ENCODE peak calls at places on chromosome 9, in six cellular contexts. One of them, this sample, is unnamed.

GRCh38 chr9:83061036-83061435 is 1.9 kb downstream of the RASEF start:
- DNase-seq in NCI-H1417: peak; percentile 71
- DNase-seq in iPS-NIHi11: no peak
- DNase-seq in GM03348: no peak
- DNase-seq in stimulated activated CD8-positive, alpha-beta memory T cell treated with anti-CD3 and anti-CD28 coated beads, Interleukin-15, amount 100 ng/mL, for 4 hours: no peak
- DNase-seq in NCI-H1436: no peak
- DNase-seq in this sample: no peak

GRCh38 chr9:26706223-26706622 is 186.4 kb downstream of the CAAP1 start:
- DNase-seq in NCI-H1436: no peak
- DNase-seq in iPS-NIHi11: no peak
- DNase-seq in stimulated activated CD8-positive, alpha-beta memory T cell treated with anti-CD3 and anti-CD28 coated beads, Interleukin-15, amount 100 ng/mL, for 4 hours: no peak
- DNase-seq in NCI-H1417: no peak
- DNase-seq in GM03348: no peak
- DNase-seq in this sample: no peak

GRCh38 chr9:76109953-76110352 is 219.5 kb downstream of the PCSK5 start:
- DNase-seq in iPS-NIHi11: peak; percentile 9
- DNase-seq in NCI-H1417: no peak
- DNase-seq in stimulated activated CD8-positive, alpha-beta memory T cell treated with anti-CD3 and anti-CD28 coated beads, Interleukin-15, amount 100 ng/mL, for 4 hours: no peak
- DNase-seq in GM03348: no peak
- DNase-seq in NCI-H1436: no peak
- DNase-seq in this sample: no peak

GRCh38 chr9:33453286-33453882 is 6.0 kb upstream of the AQP3 start:
- DNase-seq in iPS-NIHi11: no peak
- DNase-seq in NCI-H1436: no peak
- DNase-seq in GM03348: no peak
- DNase-seq in stimulated activated CD8-positive, alpha-beta memory T cell treated with anti-CD3 and anti-CD28 coated beads, Interleukin-15, amount 100 ng/mL, for 4 hours: no peak
- DNase-seq in NCI-H1417: no peak
- DNase-seq in this sample: no peak

GRCh38 chr9:70110194-70111041 is 66.8 kb downstream of the MAMDC2 start:
- DNase-seq in NCI-H1417: peak; percentile 95
- DNase-seq in GM03348: no peak
- DNase-seq in NCI-H1436: no peak
- DNase-seq in stimulated activated CD8-positive, alpha-beta memory T cell treated with anti-CD3 and anti-CD28 coated beads, Interleukin-15, amount 100 ng/mL, for 4 hours: no peak
- DNase-seq in iPS-NIHi11: no peak
- DNase-seq in this sample: no peak

GRCh38 chr9:126494746-126495145 is 119.0 kb upstream of the LMX1B start:
- DNase-seq in GM03348: no peak
- DNase-seq in stimulated activated CD8-positive, alpha-beta memory T cell treated with anti-CD3 and anti-CD28 coated beads, Interleukin-15, amount 100 ng/mL, for 4 hours: no peak
- DNase-seq in NCI-H1417: no peak
- DNase-seq in iPS-NIHi11: no peak
- DNase-seq in NCI-H1436: no peak
- DNase-seq in this sample: no peak

GRCh38 chr9:89969881-89970639 is 365.2 kb downstream of the GADD45G start:
- DNase-seq in stimulated activated CD8-positive, alpha-beta memory T cell treated with anti-CD3 and anti-CD28 coated beads, Interleukin-15, amount 100 ng/mL, for 4 hours: no peak
- DNase-seq in GM03348: no peak
- DNase-seq in NCI-H1417: no peak
- DNase-seq in iPS-NIHi11: no peak
- DNase-seq in NCI-H1436: no peak
- DNase-seq in this sample: no peak

GRCh38 chr9:127801955-127802575 is 617 bp upstream of the FPGS start:
- DNase-seq in GM03348: peak; percentile 13
- DNase-seq in stimulated activated CD8-positive, alpha-beta memory T cell treated with anti-CD3 and anti-CD28 coated beads, Interleukin-15, amount 100 ng/mL, for 4 hours: no peak
- DNase-seq in NCI-H1417: no peak
- DNase-seq in iPS-NIHi11: no peak
- DNase-seq in NCI-H1436: no peak
- DNase-seq in this sample: peak; percentile 41

GRCh38 chr9:120854596-120855327 is 12.0 kb upstream of the PSMD5 start:
- DNase-seq in stimulated activated CD8-positive, alpha-beta memory T cell treated with anti-CD3 and anti-CD28 coated beads, Interleukin-15, amount 100 ng/mL, for 4 hours: no peak
- DNase-seq in NCI-H1417: no peak
- DNase-seq in iPS-NIHi11: no peak
- DNase-seq in NCI-H1436: no peak
- DNase-seq in GM03348: no peak
- DNase-seq in this sample: no peak

GRCh38 chr9:131669234-131670172 is 70.4 kb downstream of the RAPGEF1 start:
- DNase-seq in iPS-NIHi11: no peak
- DNase-seq in stimulated activated CD8-positive, alpha-beta memory T cell treated with anti-CD3 and anti-CD28 coated beads, Interleukin-15, amount 100 ng/mL, for 4 hours: no peak
- DNase-seq in NCI-H1417: no peak
- DNase-seq in NCI-H1436: no peak
- DNase-seq in GM03348: peak; percentile 1
- DNase-seq in this sample: no peak

GRCh38 chr9:21559402-21560280 is 77.5 kb upstream of the IFNE start:
- DNase-seq in NCI-H1436: peak; percentile 4
- DNase-seq in NCI-H1417: peak; percentile 21
- DNase-seq in iPS-NIHi11: peak; percentile 90
- DNase-seq in GM03348: peak; percentile 95
- DNase-seq in stimulated activated CD8-positive, alpha-beta memory T cell treated with anti-CD3 and anti-CD28 coated beads, Interleukin-15, amount 100 ng/mL, for 4 hours: peak; percentile 17
- DNase-seq in this sample: peak; percentile 69